ENCODE peak calls at places on chromosome 20, in seven cellular contexts. X is KG1, U is M059J, C is BJ, D is astrocyte of the spinal cord, T is H7, Y is GM20000. E is an unnamed sample.

GRCh38 chr20:62860924-62861691 is 514 bp downstream of the TCFL5 start:
- DNase-seq in U (peak; percentile 33), D (no peak), C (no peak), X (no peak), T (peak; percentile 88), Y (no peak), E (no peak)

GRCh38 chr20:58406422-58407001 is 17.5 kb downstream of the VAPB start:
- DNase-seq in X (no peak), T (no peak), U (no peak), C (no peak), D (no peak), Y (no peak), E (peak; percentile 23)

GRCh38 chr20:63091901-63092659 is 85.3 kb upstream of the BHLHE23 start:
- DNase-seq in D (no peak), C (no peak), T (peak; percentile 53), U (no peak), X (no peak), Y (no peak), E (no peak)

GRCh38 chr20:36121981-36122930 is 32.3 kb upstream of the EPB41L1 start:
- DNase-seq in Y (no peak), D (no peak), U (no peak), C (no peak), T (no peak), X (no peak), E (no peak)

GRCh38 chr20:37988555-37988954 is 44.7 kb downstream of the TTI1 start:
- DNase-seq in T (no peak), C (no peak), Y (no peak), D (peak; percentile 37), X (no peak), U (peak; percentile 33), E (no peak)

GRCh38 chr20:62060631-62061541 is 4.8 kb downstream of the TAF4 start:
- DNase-seq in U (no peak), D (no peak), Y (no peak), T (peak; percentile 52), C (no peak), X (no peak), E (no peak)

GRCh38 chr20:12171927-12172581 is 254.4 kb downstream of the BTBD3 start:
- DNase-seq in D (peak; percentile 88), U (peak; percentile 87), T (no peak), Y (no peak), X (no peak), C (no peak), E (peak; percentile 49)

GRCh38 chr20:62211769-62212288 is 8.2 kb downstream of the HRH3 start:
- DNase-seq in U (no peak), Y (no peak), X (no peak), T (no peak), D (no peak), C (no peak), E (no peak)

GRCh38 chr20:58511364-58511763 is 3.8 kb downstream of the APCDD1L start:
- DNase-seq in U (peak; percentile 68), C (no peak), Y (no peak), D (peak; percentile 52), T (no peak), X (no peak), E (peak; percentile 77)

GRCh38 chr20:46545077-46545826 is 5.2 kb downstream of the OCSTAMP start:
- DNase-seq in T (no peak), X (peak; percentile 53), U (no peak), D (no peak), C (no peak), Y (peak; percentile 60), E (no peak)

GRCh38 chr20:37627060-37627766 is 66.6 kb upstream of the CTNNBL1 start:
- DNase-seq in T (peak; percentile 74), C (no peak), D (peak; percentile 53), Y (peak; percentile 49), X (peak; percentile 35), U (peak; percentile 61), E (peak; percentile 59)

GRCh38 chr20:59735917-59736316 is 131.6 kb downstream of the PHACTR3 start:
- DNase-seq in U (no peak), T (no peak), X (no peak), C (no peak), D (no peak), Y (no peak), E (no peak)

E was measured in A172.